ENCODE peak calls at places on chromosome 10, in five cellular contexts. Z is fibroblast of lung; M is stimulated activated CD4-positive, alpha-beta T cell treated with anti-CD3 and anti-CD28 coated beads, Interleukin-12 subunit alpha, Interleukin-12 subunit beta, amount 100 ng/mL, for 24 hours; G is activated effector memory CD4-positive, alpha-beta T cell treated with anti-CD3 and anti-CD28 coated beads, Interleukin-2, amount 50 U/mL, for 16 hours; W is left lung. Y is an unnamed sample.

GRCh38 chr10:110861476-110861875 is 10.3 kb upstream of the PDCD4 start:
- DNase-seq in Z (no peak), W (no peak), M (no peak), G (no peak), Y (no peak)

GRCh38 chr10:82319558-82319957 is 444.6 kb downstream of the NRG3 start:
- DNase-seq in G (no peak), W (no peak), M (no peak), Z (no peak), Y (no peak)

GRCh38 chr10:60937022-60937421 is 7.0 kb downstream of the RHOBTB1 start:
- DNase-seq in W (no peak), Z (no peak), M (no peak), G (no peak), Y (no peak)

GRCh38 chr10:103554488-103555320 is 61.2 kb downstream of the NEURL1 start:
- DNase-seq in M (no peak), G (peak; percentile 66), W (no peak), Z (peak; percentile 62), Y (no peak)

GRCh38 chr10:14609178-14609577 is 165.5 kb downstream of the FAM107B start:
- DNase-seq in M (no peak), G (no peak), W (no peak), Z (no peak), Y (no peak)

GRCh38 chr10:92452313-92452712 is 121.6 kb downstream of the IDE start:
- DNase-seq in G (no peak), M (no peak), Z (no peak), W (no peak), Y (no peak)

GRCh38 chr10:69861251-69862240 is 59.8 kb downstream of the COL13A1 start:
- DNase-seq in M (no peak), Z (peak; percentile 83), W (no peak), G (no peak), Y (no peak)

GRCh38 chr10:71863203-71863602 is 12.2 kb upstream of the PSAP start:
- DNase-seq in M (no peak), W (no peak), Z (no peak), G (no peak), Y (no peak)

GRCh38 chr10:46557319-46558140 is 1.1 kb upstream of the GPRIN2 start:
- DNase-seq in W (peak; percentile 35), Z (no peak), G (peak; percentile 62), M (no peak), Y (peak; percentile 77)

GRCh38 chr10:6163364-6164270 is 39.1 kb upstream of the PFKFB3 start:
- DNase-seq in W (peak; percentile 89), M (peak; percentile 80), Z (peak; percentile 88), G (peak; percentile 98), Y (peak; percentile 95)

GRCh38 chr10:86191166-86191565 is 175.4 kb downstream of the GRID1 start:
- DNase-seq in Z (no peak), G (peak; percentile 34), W (no peak), M (no peak), Y (peak; percentile 63)

GRCh38 chr10:32190890-32191491 is 134.8 kb upstream of the KIF5B start:
- DNase-seq in W (no peak), G (no peak), M (no peak), Z (peak; percentile 57), Y (no peak)

Y was measured in cardiac septum.